ENCODE peak calls at places on chromosomes 12 and 14, in six cellular contexts. One of them, this sample, is unnamed.

GRCh38 chr12:47551426-47551851 is 154.4 kb downstream of the RPAP3 start:
- DNase-seq in HepG2: no peak
- DNase-seq in cardiac muscle cell: peak
- DNase-seq in lower lobe of right lung: no peak
- DNase-seq in NCI-H2107: no peak
- DNase-seq in heart left ventricle: no peak
- DNase-seq in this sample: no peak

GRCh38 chr14:60092516-60092915 is 793 bp downstream of the PCNX4 start:
- DNase-seq in cardiac muscle cell: peak
- DNase-seq in HepG2: peak
- DNase-seq in lower lobe of right lung: no peak
- DNase-seq in NCI-H2107: no peak
- DNase-seq in heart left ventricle: no peak
- DNase-seq in this sample: no peak

GRCh38 chr14:30153662-30154061 is 226.0 kb upstream of the PRKD1 start:
- DNase-seq in heart left ventricle: no peak
- DNase-seq in HepG2: no peak
- DNase-seq in lower lobe of right lung: no peak
- DNase-seq in cardiac muscle cell: no peak
- DNase-seq in NCI-H2107: no peak
- DNase-seq in this sample: no peak

GRCh38 chr12:80017261-80017870 is 82.0 kb upstream of the OTOGL start:
- DNase-seq in heart left ventricle: no peak
- DNase-seq in HepG2: no peak
- DNase-seq in NCI-H2107: no peak
- DNase-seq in cardiac muscle cell: no peak
- DNase-seq in lower lobe of right lung: no peak
- DNase-seq in this sample: no peak

GRCh38 chr14:70268760-70269159 is 80.0 kb upstream of the SLC8A3 start:
- DNase-seq in heart left ventricle: no peak
- DNase-seq in HepG2: no peak
- DNase-seq in lower lobe of right lung: no peak
- DNase-seq in cardiac muscle cell: no peak
- DNase-seq in NCI-H2107: no peak
- DNase-seq in this sample: no peak

GRCh38 chr12:58668831-58669230 is 251.5 kb downstream of the LRIG3 start:
- DNase-seq in lower lobe of right lung: no peak
- DNase-seq in cardiac muscle cell: no peak
- DNase-seq in HepG2: no peak
- DNase-seq in heart left ventricle: no peak
- DNase-seq in NCI-H2107: no peak
- DNase-seq in this sample: no peak

GRCh38 chr12:15322164-15323054 is at the start of gene PTPRO:
- DNase-seq in heart left ventricle: no peak
- DNase-seq in NCI-H2107: no peak
- DNase-seq in lower lobe of right lung: no peak
- DNase-seq in cardiac muscle cell: peak
- DNase-seq in HepG2: no peak
- DNase-seq in this sample: no peak

GRCh38 chr14:90375934-90376333 is 20.9 kb upstream of the CALM1 start:
- DNase-seq in NCI-H2107: no peak
- DNase-seq in HepG2: no peak
- DNase-seq in cardiac muscle cell: no peak
- DNase-seq in heart left ventricle: no peak
- DNase-seq in lower lobe of right lung: no peak
- DNase-seq in this sample: no peak

GRCh38 chr14:75913183-75913582 is 68.6 kb downstream of the TGFB3 start:
- DNase-seq in lower lobe of right lung: no peak
- DNase-seq in heart left ventricle: no peak
- DNase-seq in NCI-H2107: no peak
- DNase-seq in cardiac muscle cell: no peak
- DNase-seq in HepG2: no peak
- DNase-seq in this sample: no peak

GRCh38 chr14:81222694-81223093 is 1.9 kb upstream of the GTF2A1 start:
- DNase-seq in heart left ventricle: no peak
- DNase-seq in cardiac muscle cell: no peak
- DNase-seq in lower lobe of right lung: no peak
- DNase-seq in HepG2: peak
- DNase-seq in NCI-H2107: no peak
- DNase-seq in this sample: no peak

GRCh38 chr12:124508323-124509096 is 58.9 kb downstream of the NCOR2 start:
- DNase-seq in HepG2: no peak
- DNase-seq in lower lobe of right lung: no peak
- DNase-seq in cardiac muscle cell: no peak
- DNase-seq in heart left ventricle: no peak
- DNase-seq in NCI-H2107: no peak
- DNase-seq in this sample: no peak

GRCh38 chr14:74978416-74978947 is 23.1 kb upstream of the PGF start:
- DNase-seq in lower lobe of right lung: no peak
- DNase-seq in NCI-H2107: no peak
- DNase-seq in HepG2: no peak
- DNase-seq in cardiac muscle cell: no peak
- DNase-seq in heart left ventricle: peak
- DNase-seq in this sample: no peak

GRCh38 chr12:123931686-123932321 is 40.8 kb downstream of the CCDC92 start:
- DNase-seq in heart left ventricle: no peak
- DNase-seq in cardiac muscle cell: no peak
- DNase-seq in lower lobe of right lung: no peak
- DNase-seq in NCI-H2107: no peak
- DNase-seq in HepG2: no peak
- DNase-seq in this sample: no peak

GRCh38 chr12:16349132-16349463 is 1.7 kb downstream of the MGST1 start:
- DNase-seq in HepG2: peak
- DNase-seq in heart left ventricle: peak
- DNase-seq in NCI-H2107: no peak
- DNase-seq in cardiac muscle cell: peak
- DNase-seq in lower lobe of right lung: peak
- DNase-seq in this sample: peak

GRCh38 chr14:75459791-75460190 is 32.0 kb downstream of the JDP2 start:
- DNase-seq in heart left ventricle: no peak
- DNase-seq in cardiac muscle cell: no peak
- DNase-seq in NCI-H2107: no peak
- DNase-seq in lower lobe of right lung: no peak
- DNase-seq in HepG2: no peak
- DNase-seq in this sample: no peak

GRCh38 chr12:104877107-104877705 is 80.9 kb downstream of the SLC41A2 start:
- DNase-seq in NCI-H2107: no peak
- DNase-seq in heart left ventricle: peak
- DNase-seq in lower lobe of right lung: no peak
- DNase-seq in HepG2: no peak
- DNase-seq in cardiac muscle cell: peak
- DNase-seq in this sample: no peak

GRCh38 chr12:121917950-121918678 is at the start of gene CFAP251:
- DNase-seq in lower lobe of right lung: peak
- DNase-seq in heart left ventricle: peak
- DNase-seq in HepG2: no peak
- DNase-seq in cardiac muscle cell: peak
- DNase-seq in NCI-H2107: peak
- DNase-seq in this sample: peak

GRCh38 chr14:105311838-105312237 is 2.7 kb upstream of the PACS2 start:
- DNase-seq in cardiac muscle cell: no peak
- DNase-seq in lower lobe of right lung: no peak
- DNase-seq in NCI-H2107: no peak
- DNase-seq in HepG2: no peak
- DNase-seq in heart left ventricle: no peak
- DNase-seq in this sample: no peak

GRCh38 chr12:121495746-121496145 is 85.1 kb downstream of the KDM2B start:
- DNase-seq in NCI-H2107: no peak
- DNase-seq in heart left ventricle: no peak
- DNase-seq in lower lobe of right lung: no peak
- DNase-seq in cardiac muscle cell: no peak
- DNase-seq in HepG2: no peak
- DNase-seq in this sample: no peak

GRCh38 chr14:102917469-102918211 is 4.8 kb upstream of the AMN start:
- DNase-seq in cardiac muscle cell: peak
- DNase-seq in NCI-H2107: no peak
- DNase-seq in lower lobe of right lung: peak
- DNase-seq in HepG2: peak
- DNase-seq in heart left ventricle: peak
- DNase-seq in this sample: peak

GRCh38 chr12:105192624-105193225 is 43.2 kb downstream of the APPL2 start:
- DNase-seq in cardiac muscle cell: no peak
- DNase-seq in NCI-H2107: no peak
- DNase-seq in heart left ventricle: no peak
- DNase-seq in lower lobe of right lung: no peak
- DNase-seq in HepG2: no peak
- DNase-seq in this sample: no peak

GRCh38 chr14:51513933-51514332 is 137.8 kb upstream of the FRMD6 start:
- DNase-seq in cardiac muscle cell: no peak
- DNase-seq in NCI-H2107: no peak
- DNase-seq in heart left ventricle: no peak
- DNase-seq in lower lobe of right lung: no peak
- DNase-seq in HepG2: no peak
- DNase-seq in this sample: no peak

GRCh38 chr14:89445252-89445973 is 28.4 kb upstream of the FOXN3 start:
- DNase-seq in lower lobe of right lung: no peak
- DNase-seq in HepG2: no peak
- DNase-seq in NCI-H2107: no peak
- DNase-seq in heart left ventricle: no peak
- DNase-seq in cardiac muscle cell: no peak
- DNase-seq in this sample: no peak

GRCh38 chr12:31570880-31571279 is 20.1 kb downstream of the DENND5B start:
- DNase-seq in heart left ventricle: no peak
- DNase-seq in HepG2: peak
- DNase-seq in cardiac muscle cell: peak
- DNase-seq in NCI-H2107: no peak
- DNase-seq in lower lobe of right lung: no peak
- DNase-seq in this sample: no peak

GRCh38 chr14:31222834-31223233 is 15.2 kb upstream of the HECTD1 start:
- DNase-seq in lower lobe of right lung: no peak
- DNase-seq in heart left ventricle: no peak
- DNase-seq in NCI-H2107: no peak
- DNase-seq in HepG2: no peak
- DNase-seq in cardiac muscle cell: no peak
- DNase-seq in this sample: no peak

GRCh38 chr14:43012817-43013216 is 1406.1 kb downstream of the LRFN5 start:
- DNase-seq in NCI-H2107: no peak
- DNase-seq in cardiac muscle cell: no peak
- DNase-seq in lower lobe of right lung: no peak
- DNase-seq in heart left ventricle: no peak
- DNase-seq in HepG2: no peak
- DNase-seq in this sample: no peak

GRCh38 chr14:37585101-37585479 is 10.0 kb downstream of the FOXA1 start:
- DNase-seq in cardiac muscle cell: no peak
- DNase-seq in NCI-H2107: no peak
- DNase-seq in lower lobe of right lung: no peak
- DNase-seq in heart left ventricle: no peak
- DNase-seq in HepG2: no peak
- DNase-seq in this sample: peak

GRCh38 chr14:75249958-75250336 is 28.7 kb upstream of the FOS start:
- DNase-seq in heart left ventricle: no peak
- DNase-seq in cardiac muscle cell: no peak
- DNase-seq in HepG2: no peak
- DNase-seq in lower lobe of right lung: no peak
- DNase-seq in NCI-H2107: no peak
- DNase-seq in this sample: no peak

GRCh38 chr14:55265197-55265596 is 6.0 kb upstream of the FBXO34 start:
- DNase-seq in heart left ventricle: no peak
- DNase-seq in NCI-H2107: no peak
- DNase-seq in cardiac muscle cell: no peak
- DNase-seq in lower lobe of right lung: no peak
- DNase-seq in HepG2: peak
- DNase-seq in this sample: no peak

GRCh38 chr14:105162374-105162979 is 6.1 kb downstream of the JAG2 start:
- DNase-seq in HepG2: peak
- DNase-seq in lower lobe of right lung: no peak
- DNase-seq in NCI-H2107: no peak
- DNase-seq in heart left ventricle: no peak
- DNase-seq in cardiac muscle cell: no peak
- DNase-seq in this sample: peak

GRCh38 chr12:19234991-19235876 is 105.7 kb downstream of the PLEKHA5 start:
- DNase-seq in lower lobe of right lung: no peak
- DNase-seq in cardiac muscle cell: peak
- DNase-seq in NCI-H2107: no peak
- DNase-seq in HepG2: peak
- DNase-seq in heart left ventricle: no peak
- DNase-seq in this sample: no peak

GRCh38 chr12:90827567-90827966 is 127.4 kb downstream of the CCER1 start:
- DNase-seq in cardiac muscle cell: peak
- DNase-seq in heart left ventricle: no peak
- DNase-seq in HepG2: no peak
- DNase-seq in NCI-H2107: no peak
- DNase-seq in lower lobe of right lung: no peak
- DNase-seq in this sample: no peak

GRCh38 chr12:19031032-19031431 is 98.5 kb upstream of the PLEKHA5 start:
- DNase-seq in lower lobe of right lung: no peak
- DNase-seq in HepG2: no peak
- DNase-seq in heart left ventricle: no peak
- DNase-seq in cardiac muscle cell: peak
- DNase-seq in NCI-H2107: no peak
- DNase-seq in this sample: no peak

GRCh38 chr12:6364037-6364360 is 11.4 kb downstream of the SCNN1A start:
- DNase-seq in cardiac muscle cell: no peak
- DNase-seq in NCI-H2107: no peak
- DNase-seq in lower lobe of right lung: no peak
- DNase-seq in HepG2: no peak
- DNase-seq in heart left ventricle: no peak
- DNase-seq in this sample: peak

GRCh38 chr14:51850651-51851050 is 9.8 kb upstream of the GNG2 start:
- DNase-seq in cardiac muscle cell: no peak
- DNase-seq in HepG2: no peak
- DNase-seq in NCI-H2107: no peak
- DNase-seq in lower lobe of right lung: no peak
- DNase-seq in heart left ventricle: no peak
- DNase-seq in this sample: no peak

GRCh38 chr12:22248079-22248478 is 86.4 kb downstream of the ST8SIA1 start:
- DNase-seq in cardiac muscle cell: no peak
- DNase-seq in lower lobe of right lung: no peak
- DNase-seq in heart left ventricle: no peak
- DNase-seq in NCI-H2107: no peak
- DNase-seq in HepG2: no peak
- DNase-seq in this sample: no peak

This sample was measured in mucosa of descending colon.